ENCODE peak calls at places on chromosome 10, in four cellular contexts. W is PC-9, O is colonic mucosa, U is Panc1. K is an unnamed sample.

GRCh38 chr10:32379950-32380547 is 33.1 kb upstream of the EPC1 start:
- DNase-seq in W (no peak), O (no peak), U (no peak), K (no peak)

GRCh38 chr10:32141018-32141807 is 85.0 kb upstream of the KIF5B start:
- DNase-seq in W (no peak), O (peak), U (no peak), K (peak)

GRCh38 chr10:8146650-8147049 is 92.2 kb downstream of the GATA3 start:
- DNase-seq in W (peak), O (no peak), U (no peak), K (peak)

GRCh38 chr10:23186697-23187096 is 5.4 kb upstream of the PTF1A start:
- DNase-seq in W (no peak), O (no peak), U (no peak), K (no peak)

GRCh38 chr10:132808568-132809236 is 22.8 kb upstream of the NKX6-2 start:
- DNase-seq in W (no peak), O (no peak), U (no peak), K (no peak)

GRCh38 chr10:97539523-97540200 is 32.9 kb upstream of the ANKRD2 start:
- DNase-seq in W (peak), O (no peak), U (no peak), K (peak)

GRCh38 chr10:35336084-35336831 is at the start of gene CCNY:
- DNase-seq in W (peak), O (peak), U (no peak), K (peak)

GRCh38 chr10:24603333-24603732 is 120.4 kb downstream of the ARHGAP21 start:
- DNase-seq in W (no peak), O (no peak), U (no peak), K (peak)

DNA sequence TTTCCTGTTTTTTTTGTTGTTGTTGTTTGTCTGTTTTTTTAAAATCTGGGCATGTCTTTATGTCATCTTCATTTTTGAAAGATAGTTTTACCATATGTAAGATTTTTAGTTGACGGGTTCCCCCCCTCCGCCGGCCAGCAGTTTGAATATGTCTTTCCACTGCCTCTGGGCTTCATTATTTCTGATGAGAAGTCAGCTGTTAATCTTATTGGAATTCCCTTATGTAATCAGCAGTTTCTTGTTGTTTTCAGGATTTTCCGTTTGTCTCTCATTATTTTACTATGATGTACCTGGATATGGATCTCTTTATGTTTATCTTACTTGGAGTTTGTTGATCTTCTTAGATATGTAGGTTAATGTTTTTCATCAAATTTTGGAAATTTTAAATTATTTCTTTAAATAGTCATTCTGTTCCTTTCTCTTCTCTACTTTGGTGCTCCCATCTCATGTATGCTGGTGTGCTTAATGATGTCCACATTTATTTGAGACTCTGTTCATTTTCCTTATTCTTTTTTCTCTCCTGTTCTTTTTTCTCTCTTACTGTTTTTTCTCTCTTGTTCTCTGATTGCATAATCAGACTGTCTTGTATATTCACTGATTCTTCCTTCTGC is 9.7 kb downstream of the EXOC6 start:
- DNase-seq in W (no peak), O (no peak), U (no peak), K (no peak)
- TF ChIP-seq CTCF in W (no peak), O (no peak), U (no peak), K (no peak)

DNA sequence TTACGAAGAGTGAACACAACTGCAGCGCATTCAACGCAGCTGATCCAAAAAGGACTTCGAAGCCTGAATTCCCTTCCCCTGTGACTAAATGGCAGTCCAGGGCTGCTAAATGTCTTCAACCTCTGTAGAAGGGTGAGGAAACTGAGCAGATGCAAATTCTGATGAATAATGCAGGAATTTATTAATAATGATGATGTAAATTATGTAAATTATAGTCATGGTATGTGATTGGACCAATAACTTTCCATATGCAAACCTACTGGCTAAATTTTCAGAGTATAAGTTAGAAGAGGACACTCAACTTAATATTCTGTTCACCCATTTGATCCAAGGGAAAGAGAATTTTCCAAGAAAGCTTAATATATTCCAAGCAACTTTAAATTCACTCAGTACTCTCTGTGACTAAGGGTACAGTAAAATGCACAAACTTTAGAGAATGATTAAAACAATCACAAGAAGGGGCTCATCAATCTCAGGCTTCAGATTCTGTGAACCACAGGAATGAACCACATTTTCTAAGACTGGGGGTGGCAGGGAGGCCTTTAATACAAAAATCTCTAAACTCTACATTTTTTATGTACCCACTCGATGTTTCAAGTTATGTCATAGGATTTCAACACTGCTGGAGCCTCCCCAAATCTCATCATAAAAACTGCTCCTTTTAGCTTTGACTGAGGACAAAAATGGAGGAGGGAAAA is 3.5 kb downstream of the FGFR2 start:
- DNase-seq in W (no peak), O (no peak), U (no peak), K (no peak)
- H3K4me3 ChIP-seq in W (no peak), O (no peak), U (no peak), K (no peak)

GRCh38 chr10:101442456-101442800 is 88.5 kb downstream of the BTRC start:
- DNase-seq in W (no peak), O (no peak), U (no peak), K (no peak)
- TF ChIP-seq CTCF in W (no peak), O (peak), U (peak), K (no peak)

GRCh38 chr10:117137911-117138642 is at the start of gene VAX1:
- DNase-seq in W (no peak), O (no peak), U (no peak), K (no peak)

GRCh38 chr10:117138838-117139580 is 939 bp upstream of the VAX1 start:
- DNase-seq in W (no peak), O (no peak), U (no peak), K (no peak)

GRCh38 chr10:117136391-117136975 is 1.6 kb downstream of the VAX1 start:
- DNase-seq in W (no peak), O (no peak), U (no peak), K (no peak)

GRCh38 chr10:117135480-117136140 is 2.5 kb downstream of the VAX1 start:
- DNase-seq in W (no peak), O (no peak), U (no peak), K (no peak)

GRCh38 chr10:117137031-117137910 is 799 bp downstream of the VAX1 start:
- DNase-seq in W (no peak), O (no peak), U (no peak), K (peak)
- H3K4me3 ChIP-seq in W (no peak), O (peak), U (peak), K (peak)

DNA sequence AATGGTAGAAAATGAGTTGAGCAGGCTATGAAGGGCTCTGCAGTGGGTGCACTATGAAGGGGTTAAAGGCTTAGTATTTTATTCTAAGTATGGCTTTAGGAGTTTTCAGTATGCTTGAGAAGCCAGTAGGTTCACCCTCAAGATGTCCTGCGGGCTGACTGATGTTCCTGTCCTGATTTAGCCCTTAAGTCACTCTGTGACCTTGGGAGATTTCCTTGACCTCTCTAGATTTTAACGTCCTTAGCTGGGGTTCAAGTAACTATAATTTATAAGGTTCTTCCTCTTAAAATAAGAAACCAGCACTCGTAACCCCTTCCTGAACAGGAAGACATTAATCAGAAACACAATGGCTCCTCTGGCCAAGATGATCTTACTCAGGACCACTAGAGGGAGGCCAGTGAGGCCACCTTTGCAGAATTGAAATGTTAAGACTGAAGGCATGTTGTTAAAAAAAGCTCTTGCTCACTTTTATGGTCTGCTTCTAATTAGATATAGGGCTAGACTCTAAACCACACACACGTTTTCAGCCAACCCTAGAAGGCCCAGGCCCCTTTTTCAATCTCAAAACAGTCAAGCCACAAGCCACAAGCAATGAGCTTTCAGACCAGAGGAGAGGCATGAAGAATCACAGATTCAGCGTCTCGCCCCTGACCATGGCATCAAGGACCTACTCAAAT is 42.0 kb downstream of the CDK1 start:
- DNase-seq in W (no peak), O (no peak), U (no peak), K (peak)
- TF ChIP-seq CTCF in W (peak), O (no peak), U (peak), K (peak)

DNA sequence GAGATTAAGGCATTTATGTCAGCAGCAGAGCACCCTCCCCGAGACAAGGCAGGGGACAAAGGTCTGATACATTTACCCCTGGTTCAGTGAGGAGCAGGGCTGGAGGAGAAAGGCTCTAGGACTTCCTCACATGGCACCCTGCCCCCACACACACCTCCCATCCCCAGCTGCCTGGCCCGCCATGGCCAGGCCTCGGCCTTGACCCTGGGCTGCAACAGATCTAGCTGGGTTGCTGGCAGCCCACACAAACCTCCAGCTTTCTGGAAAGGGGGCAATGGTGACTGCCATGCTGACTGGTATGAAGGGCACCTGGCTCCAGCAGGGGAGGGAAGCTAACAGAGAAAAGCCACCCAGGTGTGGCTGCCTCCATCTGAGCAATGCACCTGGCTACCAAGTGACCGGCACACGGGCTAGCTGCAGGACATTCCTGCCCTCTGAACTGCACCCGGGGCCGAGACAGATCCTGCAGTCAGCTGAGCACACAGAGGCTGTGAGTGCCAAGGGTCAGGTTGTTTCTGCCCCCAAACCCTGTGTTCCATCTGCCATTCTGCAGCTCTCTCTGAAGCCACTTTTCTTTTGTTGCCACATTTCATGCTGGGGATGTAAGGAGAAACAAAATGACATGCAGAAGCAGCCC is 85.8 kb upstream of the LRRC18 start:
- DNase-seq in W (no peak), O (no peak), U (no peak), K (no peak)
- H3K4me3 ChIP-seq in W (no peak), O (no peak), U (no peak), K (no peak)

DNA sequence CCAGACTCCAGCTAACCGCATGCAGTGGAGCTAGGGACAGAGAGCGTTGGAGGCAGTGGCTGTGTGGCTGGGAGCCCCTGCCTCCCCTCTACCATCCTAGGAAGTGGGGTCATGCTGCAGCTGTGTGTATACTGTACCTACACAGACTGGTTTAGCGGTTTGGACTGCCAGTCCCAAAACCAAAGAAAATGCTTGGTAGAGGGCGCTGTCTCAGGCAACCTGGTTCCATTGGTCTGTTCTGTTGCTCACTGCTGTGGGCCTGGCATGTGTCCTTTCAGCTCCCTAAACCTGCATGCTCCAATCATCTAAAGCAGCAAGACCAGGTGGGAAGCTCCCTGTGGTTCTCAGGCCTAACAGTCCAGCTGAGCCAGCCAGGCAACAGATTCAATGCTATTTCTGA is 4.5 kb downstream of the RBP4 start:
- DNase-seq in W (no peak), O (no peak), U (no peak), K (no peak)
- TF ChIP-seq CTCF in W (no peak), O (no peak), U (no peak), K (no peak)

DNA sequence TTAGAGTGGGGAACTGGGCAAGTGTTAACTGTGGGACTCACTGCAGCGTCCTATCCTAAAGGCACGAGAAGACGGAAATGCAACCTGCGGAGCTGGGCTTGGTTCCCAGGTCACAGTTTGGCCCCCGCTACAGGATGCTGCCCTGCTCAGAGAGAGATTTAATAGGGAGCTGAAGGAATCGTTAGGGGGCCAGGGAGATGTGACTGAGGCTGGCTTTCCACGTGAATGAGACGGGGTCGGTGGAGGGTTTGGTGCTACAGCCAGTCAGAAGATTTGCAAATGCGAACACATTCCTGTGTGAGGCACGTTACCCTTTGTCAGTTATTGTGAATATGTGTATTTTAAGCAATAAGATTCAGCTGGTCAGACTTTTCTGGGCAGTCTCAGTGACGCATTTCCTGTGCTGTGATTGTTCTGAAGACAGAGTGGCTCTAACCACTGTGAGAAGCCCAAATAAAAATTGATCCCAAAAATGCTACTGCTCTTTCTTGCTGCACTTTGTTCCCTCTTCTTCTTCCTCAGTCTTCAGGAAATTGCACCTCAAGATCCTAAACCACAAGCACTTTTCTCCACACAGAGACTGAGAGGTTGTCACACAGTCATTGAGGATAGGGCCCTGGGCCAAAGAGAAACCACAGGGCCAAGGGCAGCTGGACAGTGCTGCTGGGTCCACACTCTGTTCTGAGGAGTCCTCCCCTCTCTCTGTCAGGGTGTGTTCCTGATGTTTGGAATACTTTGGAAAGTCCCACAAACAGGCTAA is 21.2 kb downstream of the CYP17A1 start:
- DNase-seq in W (no peak), O (no peak), U (no peak), K (peak)
- H3K4me3 ChIP-seq in W (no peak), O (no peak), U (no peak), K (no peak)

K was measured in fibroblast of pulmonary artery.